ENCODE peak calls at places on chromosomes 2 and 18, in seven cellular contexts. J, C, N, M, D, R and P are unnamed samples.

GRCh38 chr18:9617006-9617542 is 2.7 kb upstream of the PPP4R1 start:
- DNase-seq in J (no peak), C (no peak), N (no peak), M (no peak), D (no peak), R (no peak), P (no peak)

GRCh38 chr2:45910473-45911060 is 259.1 kb downstream of the PRKCE start:
- DNase-seq in J (no peak), C (no peak), N (no peak), M (no peak), D (no peak), R (no peak), P (no peak)

GRCh38 chr2:31428001-31428418 is 13.5 kb upstream of the XDH start:
- DNase-seq in J (no peak), C (no peak), N (no peak), M (peak), D (no peak), R (no peak), P (no peak)

GRCh38 chr2:105438104-105438929 is 39.5 kb upstream of the FHL2 start:
- DNase-seq in J (peak), C (no peak), N (no peak), M (peak), D (no peak), R (no peak), P (no peak)

GRCh38 chr2:149490296-149490695 is 97.3 kb downstream of the MMADHC start:
- DNase-seq in J (peak), C (no peak), N (peak), M (peak), D (no peak), R (no peak), P (peak)

GRCh38 chr2:23292024-23292423 is 93.0 kb upstream of the KLHL29 start:
- DNase-seq in J (no peak), C (no peak), N (no peak), M (no peak), D (no peak), R (no peak), P (no peak)

GRCh38 chr2:60857025-60857424 is 24.3 kb upstream of the REL start:
- DNase-seq in J (no peak), C (no peak), N (no peak), M (no peak), D (no peak), R (no peak), P (no peak)

GRCh38 chr2:231662028-231662810 is 46.1 kb upstream of the PTMA start:
- DNase-seq in J (peak), C (peak), N (no peak), M (peak), D (peak), R (peak), P (peak)

GRCh38 chr2:9439536-9439935 is 16.1 kb downstream of the CPSF3 start:
- DNase-seq in J (no peak), C (no peak), N (no peak), M (peak), D (no peak), R (no peak), P (no peak)

GRCh38 chr2:187429989-187430388 is 18.1 kb downstream of the CALCRL start:
- DNase-seq in J (peak), C (no peak), N (peak), M (peak), D (no peak), R (peak), P (no peak)